ENCODE peak calls at places on chromosomes 3 and 15, in six cellular contexts. B, P, K, R, Y and Q are unnamed samples.

GRCh38 chr3:184560531-184560930 is 1.1 kb upstream of the EPHB3 start:
- DNase-seq in R (no peak), B (no peak), K (no peak), P (no peak), Y (no peak), Q (no peak)

GRCh38 chr3:194342861-194343560 is 8.1 kb downstream of the CPN2 start:
- DNase-seq in P (no peak), B (no peak), K (no peak), R (no peak), Y (no peak), Q (no peak)

GRCh38 chr3:46095307-46095706 is 68.0 kb upstream of the XCR1 start:
- DNase-seq in K (no peak), Y (no peak), P (no peak), R (no peak), B (no peak), Q (no peak)

GRCh38 chr15:33547876-33548275 is 237.1 kb downstream of the RYR3 start:
- DNase-seq in K (no peak), B (no peak), R (no peak), Y (peak; percentile 43), P (peak; percentile 41), Q (peak; percentile 22)

GRCh38 chr3:179768080-179768479 is 115.2 kb downstream of the USP13 start:
- DNase-seq in Y (no peak), P (peak; percentile 65), B (no peak), K (no peak), R (peak; percentile 22), Q (peak; percentile 26)

GRCh38 chr3:46027736-46028397 is 584 bp upstream of the XCR1 start:
- DNase-seq in R (no peak), K (no peak), P (no peak), Y (no peak), B (no peak), Q (no peak)

GRCh38 chr15:45093622-45094357 is 20.2 kb downstream of the DUOX2 start:
- DNase-seq in P (no peak), K (no peak), Y (no peak), B (no peak), R (no peak), Q (no peak)

GRCh38 chr15:78449220-78449999 is 11.4 kb downstream of the IREB2 start:
- DNase-seq in K (no peak), R (no peak), Y (no peak), B (no peak), P (peak; percentile 16), Q (no peak)

GRCh38 chr3:138396752-138397410 is 37.5 kb upstream of the ESYT3 start:
- DNase-seq in B (no peak), K (no peak), R (no peak), Y (no peak), P (no peak), Q (no peak)

GRCh38 chr15:93895976-93896770 is 335.2 kb upstream of the MCTP2 start:
- DNase-seq in Y (no peak), P (no peak), R (peak; percentile 3), K (no peak), B (no peak), Q (no peak)

GRCh38 chr15:85407421-85408269 is 27.2 kb downstream of the AKAP13 start:
- DNase-seq in P (peak; percentile 91), B (no peak), Y (peak; percentile 19), K (peak; percentile 13), R (no peak), Q (peak; percentile 26)

GRCh38 chr3:43879166-43879565 is 188.4 kb downstream of the ABHD5 start:
- DNase-seq in Y (no peak), R (no peak), K (no peak), B (no peak), P (peak; percentile 22), Q (peak; percentile 42)

GRCh38 chr3:121916189-121916588 is 22.0 kb downstream of the SLC15A2 start:
- DNase-seq in R (no peak), B (no peak), P (no peak), K (no peak), Y (no peak), Q (no peak)

GRCh38 chr15:63605816-63606215 is 8.6 kb downstream of the FBXL22 start:
- DNase-seq in B (no peak), K (peak; percentile 42), R (no peak), Y (no peak), P (no peak), Q (no peak)

GRCh38 chr15:77825143-77825542 is 192.4 kb upstream of the LINGO1 start:
- DNase-seq in R (no peak), K (no peak), Y (no peak), P (no peak), B (no peak), Q (no peak)

GRCh38 chr3:196524527-196524926 is 9.4 kb upstream of the SMCO1 start:
- DNase-seq in K (no peak), P (no peak), R (no peak), Y (no peak), B (no peak), Q (no peak)

GRCh38 chr3:16048435-16049318 is 125.8 kb upstream of the GALNT15 start:
- DNase-seq in P (peak; percentile 77), K (peak; percentile 13), Y (peak; percentile 61), B (no peak), R (peak; percentile 49), Q (peak; percentile 68)

GRCh38 chr15:74463634-74464033 is 2.7 kb upstream of the UBL7 start:
- DNase-seq in K (no peak), P (no peak), Y (no peak), B (no peak), R (no peak), Q (no peak)

GRCh38 chr3:127690106-127690505 is 17.4 kb downstream of the ABTB1 start:
- DNase-seq in B (no peak), P (peak; percentile 68), Y (no peak), R (no peak), K (no peak), Q (no peak)

GRCh38 chr3:107216711-107217110 is 160.5 kb upstream of the CCDC54 start:
- DNase-seq in B (no peak), K (no peak), P (peak; percentile 99), R (no peak), Y (no peak), Q (no peak)

GRCh38 chr15:26082069-26082832 is 219.1 kb upstream of the ATP10A start:
- DNase-seq in P (peak; percentile 93), K (peak; percentile 92), Y (peak; percentile 97), B (peak; percentile 83), R (peak; percentile 94), Q (peak; percentile 86)

GRCh38 chr15:70504305-70504951 is 258.9 kb downstream of the UACA start:
- DNase-seq in K (peak; percentile 39), P (peak; percentile 61), R (peak; percentile 38), Y (peak; percentile 44), B (no peak), Q (no peak)

GRCh38 chr3:8625991-8626390 is 18.6 kb downstream of the SSUH2 start:
- DNase-seq in R (no peak), Y (no peak), K (no peak), B (no peak), P (no peak), Q (no peak)

GRCh38 chr15:90603893-90604292 is 74.2 kb downstream of the CRTC3 start:
- DNase-seq in B (no peak), P (peak; percentile 29), Y (no peak), R (no peak), K (peak; percentile 21), Q (no peak)

GRCh38 chr3:19270471-19270870 is 122.2 kb downstream of the KCNH8 start:
- DNase-seq in Y (no peak), K (no peak), B (no peak), P (no peak), R (no peak), Q (no peak)